ENCODE peak calls at places on chromosomes 11 and 22, in six cellular contexts. C is retinal pigment epithelial cell; R is NCI-H748 treated with DMSO at 0.1 percent for 48 hours; B is endothelial cell; A is activated CD8-positive, alpha-beta T cell treated with anti-CD3 and anti-CD28 coated beads for 36 hours; I is NCI-H1436. V is an unnamed sample.

GRCh38 chr22:47090591-47091240 is 328.3 kb downstream of the TBC1D22A start:
- DNase-seq in C (no peak), R (peak; percentile 36), B (no peak), A (peak; percentile 49), I (no peak), V (peak; percentile 53)

GRCh38 chr22:46418827-46419226 is 83.3 kb downstream of the TRMU start:
- DNase-seq in C (no peak), R (no peak), B (no peak), A (no peak), I (no peak), V (no peak)

GRCh38 chr11:118065375-118065774 is 11.5 kb upstream of the TMPRSS4 start:
- DNase-seq in C (no peak), R (no peak), B (no peak), A (no peak), I (no peak), V (no peak)

GRCh38 chr11:57792870-57793269 is 31.3 kb downstream of the CTNND1 start:
- DNase-seq in C (no peak), R (no peak), B (no peak), A (no peak), I (no peak), V (no peak)

GRCh38 chr11:26229270-26229669 is 102.7 kb upstream of the ANO3 start:
- DNase-seq in C (no peak), R (no peak), B (no peak), A (no peak), I (no peak), V (peak; percentile 97)

GRCh38 chr11:109641549-109641948 is 219.6 kb downstream of the C11orf87 start:
- DNase-seq in C (peak; percentile 29), R (no peak), B (peak; percentile 46), A (peak; percentile 7), I (no peak), V (peak; percentile 23)

GRCh38 chr11:32947985-32948384 is 55.4 kb downstream of the QSER1 start:
- DNase-seq in C (no peak), R (no peak), B (no peak), A (no peak), I (no peak), V (no peak)

GRCh38 chr22:19174106-19175025 is 4.2 kb downstream of the SLC25A1 start:
- DNase-seq in C (peak; percentile 48), R (no peak), B (no peak), A (no peak), I (no peak), V (peak; percentile 88)

GRCh38 chr22:38824587-38824986 is 19.2 kb downstream of the NPTXR start:
- DNase-seq in C (peak; percentile 35), R (no peak), B (peak; percentile 91), A (peak; percentile 69), I (no peak), V (peak; percentile 60)